ENCODE peak calls at places on chromosomes 7 and 10, in four cellular contexts. A is GM23338, O is Panc1, N is spleen. G is an unnamed sample. For H3K4me1, the result is how much of the 10 kb centered on the place peaks cover.

GRCh38 chr10:4812952-4813351 is 13.1 kb upstream of the AKR1E2 start:
- DNase-seq in A (no peak), N (no peak), O (peak), G (no peak)

GRCh38 chr7:138500892-138501291 is 40.8 kb downstream of the TRIM24 start:
- DNase-seq in N (no peak), O (no peak), A (no peak), G (no peak)

GRCh38 chr10:132306951-132307751 is 599 bp downstream of the STK32C start:
- DNase-seq in A (peak), O (no peak), N (peak), G (peak)

GRCh38 chr7:7156663-7157062 is 25.7 kb upstream of the C1GALT1 start:
- DNase-seq in O (no peak), N (no peak), A (no peak), G (no peak)

GRCh38 chr7:70829221-70830059 is 302.5 kb upstream of the GALNT17 start:
- DNase-seq in N (peak), A (peak), O (peak), G (peak)

GRCh38 chr7:55567495-55568070 is 4.7 kb downstream of the VOPP1 start:
- DNase-seq in A (no peak), O (no peak), N (no peak), G (no peak)

GRCh38 chr10:9010931-9011670 is 956.6 kb downstream of the GATA3 start:
- DNase-seq in N (no peak), A (no peak), O (no peak), G (no peak)

GRCh38 chr7:131359136-131359776 is 31.6 kb downstream of the MKLN1 start:
- DNase-seq in O (no peak), N (no peak), A (no peak), G (no peak)

GRCh38 chr10:13716161-13717071 is 129.7 kb downstream of the PRPF18 start:
- DNase-seq in A (no peak), N (no peak), O (no peak), G (no peak)

GRCh38 chr7:83267141-83267631 is 104.5 kb upstream of the PCLO start:
- DNase-seq in O (no peak), N (no peak), A (peak), G (no peak)

GRCh38 chr10:132016514-132016913 is 34.8 kb upstream of the BNIP3 start:
- DNase-seq in O (no peak), A (no peak), N (no peak), G (no peak)

GRCh38 chr7:80095545-80095944 is 39.1 kb upstream of the GNAI1 start:
- DNase-seq in O (no peak), N (no peak), A (peak), G (no peak)

GRCh38 chr10:72340510-72340895 is 14.2 kb downstream of the DNAJB12 start:
- DNase-seq in O (no peak), A (peak), N (peak), G (no peak)

GRCh38 chr7:113013761-113014449 is 72.7 kb downstream of the GPR85 start:
- DNase-seq in A (no peak), O (no peak), N (no peak), G (no peak)

GRCh38 chr7:129702761-129703338 is 91.3 kb downstream of the NRF1 start:
- DNase-seq in N (no peak), O (no peak), A (no peak), G (no peak)

GRCh38 chr10:132062641-132063390 is 2.9 kb upstream of the JAKMIP3 start:
- DNase-seq in O (no peak), N (no peak), A (no peak), G (no peak)

GRCh38 chr10:132434405-132435005 is 37.5 kb downstream of the PWWP2B start:
- DNase-seq in O (no peak), A (no peak), N (peak), G (no peak)

GRCh38 chr7:143411976-143412708 is 3.5 kb upstream of the EPHA1 start:
- DNase-seq in N (no peak), A (no peak), O (no peak), G (no peak)

GRCh38 chr7:82729172-82730030 is 285.8 kb upstream of the CACNA2D1 start:
- DNase-seq in A (peak), O (peak), N (no peak), G (no peak)

GRCh38 chr10:8054243-8054497 is 318 bp upstream of the GATA3 start:
- DNase-seq in A (no peak), N (no peak), O (no peak), G (peak)

GRCh38 chr10:14409247-14409646 is 78.5 kb upstream of the FRMD4A start:
- DNase-seq in O (no peak), N (no peak), A (no peak), G (no peak)

GRCh38 chr7:2357165-2357564 is 2.5 kb downstream of the EIF3B start:
- DNase-seq in O (no peak), N (no peak), A (no peak), G (no peak)

GRCh38 chr7:77501165-77501515 is 36.0 kb upstream of the PTPN12 start:
- DNase-seq in A (no peak), O (no peak), N (no peak), G (no peak)

GRCh38 chr7:128137096-128137655 is 103.9 kb upstream of the LEP start:
- DNase-seq in A (no peak), O (no peak), N (no peak), G (no peak)

GRCh38 chr10:6593140-6593740 is 13.2 kb upstream of the PRKCQ start:
- DNase-seq in A (no peak), O (no peak), N (no peak), G (no peak)
- H3K4me1 ChIP-seq in A (under half), O (under half), N (under half), G (under half)

GRCh38 chr10:83917519-83918506 is 221.5 kb upstream of the GHITM start:
- DNase-seq in A (peak), N (no peak), O (no peak), G (no peak)
- TF ChIP-seq CTCF in A (peak), N (no peak), O (peak), G (no peak)

GRCh38 chr10:21724020-21724589 is 190.1 kb downstream of the MLLT10 start:
- DNase-seq in N (no peak), A (no peak), O (no peak), G (no peak)
- TF ChIP-seq POLR2AphosphoS5 in N (no peak), A (no peak), O (no peak), G (no peak)

GRCh38 chr10:77289790-77290189 is 347.8 kb downstream of the KCNMA1 start:
- DNase-seq in O (no peak), A (no peak), N (no peak), G (no peak)

GRCh38 chr10:77293785-77294184 is 343.8 kb downstream of the KCNMA1 start:
- DNase-seq in A (no peak), N (no peak), O (no peak), G (no peak)

GRCh38 chr10:77289027-77289501 is 348.5 kb downstream of the KCNMA1 start:
- DNase-seq in O (no peak), N (no peak), A (peak), G (no peak)

GRCh38 chr10:77290528-77291155 is 347.0 kb downstream of the KCNMA1 start:
- DNase-seq in N (no peak), A (no peak), O (no peak), G (no peak)

DNA sequence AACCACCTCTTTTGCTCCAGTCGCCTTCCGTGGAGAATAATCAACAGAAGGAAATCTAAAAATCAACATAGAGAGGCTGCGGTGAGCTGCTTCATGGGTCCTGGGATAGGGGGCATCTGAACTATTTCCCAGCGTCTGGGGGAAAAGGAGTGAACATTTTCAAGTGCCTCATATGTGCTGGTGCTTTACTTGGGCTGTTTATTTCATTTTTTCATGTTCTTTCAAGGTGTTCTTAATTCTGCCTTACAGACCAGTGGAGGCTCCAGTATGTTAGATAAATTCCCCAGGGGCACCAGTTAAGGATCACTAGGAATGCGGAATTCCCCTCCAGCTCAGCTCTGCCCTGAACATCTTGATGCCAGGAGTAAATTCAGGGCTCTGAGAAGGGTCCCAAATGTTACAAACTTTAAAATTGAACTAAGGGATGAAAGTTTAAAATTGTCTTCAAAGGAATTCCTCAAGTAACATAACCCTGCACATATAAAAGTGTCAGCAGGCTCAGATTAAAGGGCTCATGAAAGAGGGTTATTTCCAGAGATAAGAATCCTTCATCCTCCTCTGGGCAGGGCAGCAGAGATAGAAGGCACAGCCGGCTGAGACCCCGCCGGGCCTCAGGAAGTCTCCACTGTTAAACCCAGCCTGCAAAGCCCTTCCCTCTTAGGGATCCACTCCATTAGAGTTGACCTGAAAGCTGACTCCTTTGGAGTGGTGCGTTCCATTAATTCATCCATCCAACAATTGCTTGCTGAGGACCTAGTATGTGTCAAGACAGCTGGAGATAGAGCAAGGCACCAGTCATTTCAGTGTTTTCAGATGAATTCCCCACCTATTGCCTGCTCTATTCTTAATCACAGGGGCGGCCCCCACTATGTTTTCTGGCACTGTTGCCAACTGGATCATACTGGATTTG is 345.8 kb downstream of the KCNMA1 start:
- DNase-seq in O (no peak), A (no peak), N (no peak), G (no peak)
- H3K4me1 ChIP-seq in O (under half), A (under half), N (under half), G (under half)

DNA sequence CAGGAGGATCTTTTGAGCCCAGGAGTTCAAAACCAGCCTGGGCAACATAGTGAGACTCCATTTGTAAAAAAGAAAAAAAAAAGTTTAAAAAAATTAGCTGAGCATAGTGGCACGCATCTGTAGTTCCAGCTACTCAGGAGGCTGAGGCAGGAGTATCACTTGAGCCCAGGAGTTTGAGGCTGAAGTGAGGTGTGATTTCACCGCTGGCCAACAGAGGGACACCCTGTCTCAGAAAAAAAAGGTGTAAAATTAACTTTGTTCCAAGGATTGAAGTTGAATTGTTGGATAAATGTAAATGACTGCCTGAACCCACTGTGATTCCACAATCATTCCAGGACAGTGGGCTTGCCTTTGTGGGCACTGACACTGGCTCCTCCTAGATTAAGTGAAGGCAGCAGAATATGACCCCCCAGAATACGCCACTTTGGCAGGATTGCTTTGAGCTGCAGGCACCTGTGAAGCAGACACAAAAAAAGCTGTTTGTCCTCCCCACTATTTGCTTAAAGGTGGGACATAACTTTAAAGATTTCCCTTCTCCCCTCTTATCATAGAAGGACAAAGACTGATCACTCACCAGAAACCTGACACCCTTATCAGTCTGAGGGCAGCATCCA is 57.2 kb upstream of the FOXI2 start:
- DNase-seq in A (peak), N (no peak), O (no peak), G (no peak)
- TF ChIP-seq CTCF in A (peak), N (no peak), O (peak), G (no peak)

GRCh38 chr7:107596881-107597581 is 17.0 kb downstream of the BCAP29 start:
- DNase-seq in A (no peak), O (no peak), N (no peak), G (no peak)
- TF ChIP-seq POLR2AphosphoS5 in A (no peak), O (no peak), N (no peak), G (no peak)

G was measured in breast epithelium.